ENCODE peak calls at places on chromosomes 7 and 10, in five cellular contexts. U, X, W, Y and C are unnamed samples.

GRCh38 chr7:87021285-87021684 is 38.2 kb downstream of the ELAPOR2 start:
- DNase-seq in U (no peak), X (no peak), W (no peak), Y (no peak), C (no peak)

GRCh38 chr7:151549644-151550043 is 29.9 kb upstream of the RHEB start:
- DNase-seq in U (no peak), X (no peak), W (no peak), Y (no peak), C (no peak)

GRCh38 chr7:12581897-12582296 is 11.4 kb downstream of the SCIN start:
- DNase-seq in U (no peak), X (no peak), W (peak; percentile 20), Y (no peak), C (no peak)

GRCh38 chr7:24025094-24025493 is 258.9 kb upstream of the NPY start:
- DNase-seq in U (no peak), X (no peak), W (peak; percentile 7), Y (no peak), C (no peak)

GRCh38 chr7:104643587-104644217 is 315.3 kb downstream of the LHFPL3 start:
- DNase-seq in U (no peak), X (peak; percentile 14), W (no peak), Y (no peak), C (no peak)

GRCh38 chr10:128657508-128657907 is 531.3 kb upstream of the MKI67 start:
- DNase-seq in U (no peak), X (no peak), W (no peak), Y (no peak), C (no peak)

GRCh38 chr7:98211221-98211675 is at the start of gene BHLHA15:
- DNase-seq in U (peak; percentile 35), X (no peak), W (peak; percentile 2), Y (no peak), C (no peak)

GRCh38 chr7:36661135-36661840 is 63.0 kb downstream of the AOAH start:
- DNase-seq in U (no peak), X (no peak), W (peak; percentile 41), Y (no peak), C (no peak)

GRCh38 chr7:149799397-149800168 is 26.2 kb upstream of the ZNF467 start:
- DNase-seq in U (no peak), X (peak; percentile 34), W (no peak), Y (no peak), C (peak; percentile 8)

GRCh38 chr7:47335557-47336177 is 246.2 kb downstream of the TNS3 start:
- DNase-seq in U (no peak), X (no peak), W (no peak), Y (no peak), C (no peak)

GRCh38 chr7:130112662-130113425 is 42.5 kb downstream of the KLHDC10 start:
- DNase-seq in U (no peak), X (no peak), W (no peak), Y (no peak), C (no peak)

GRCh38 chr10:21014141-21014540 is 117.0 kb upstream of the NEBL start:
- DNase-seq in U (no peak), X (no peak), W (no peak), Y (no peak), C (no peak)

GRCh38 chr7:158854681-158855081 is 1.7 kb upstream of the DYNC2I1 start:
- DNase-seq in U (no peak), X (no peak), W (no peak), Y (no peak), C (no peak)

GRCh38 chr7:143362126-143362961 is at the start of gene FAM131B:
- DNase-seq in U (no peak), X (no peak), W (no peak), Y (no peak), C (no peak)

GRCh38 chr10:58897708-58898107 is 278.7 kb upstream of the PHYHIPL start:
- DNase-seq in U (no peak), X (no peak), W (no peak), Y (no peak), C (no peak)

GRCh38 chr10:62354941-62355340 is 19.2 kb upstream of the ZNF365 start:
- DNase-seq in U (no peak), X (no peak), W (peak; percentile 7), Y (no peak), C (no peak)

GRCh38 chr7:41051525-41051924 is 651.4 kb downstream of the INHBA start:
- DNase-seq in U (no peak), X (no peak), W (no peak), Y (no peak), C (no peak)

GRCh38 chr10:31475514-31475913 is 156.5 kb downstream of the ZEB1 start:
- DNase-seq in U (no peak), X (no peak), W (no peak), Y (no peak), C (no peak)

GRCh38 chr10:44906476-44906875 is 4.7 kb upstream of the TMEM72 start:
- DNase-seq in U (no peak), X (peak; percentile 49), W (no peak), Y (no peak), C (no peak)

GRCh38 chr7:100175296-100175935 is 1.8 kb downstream of the GPC2 start:
- DNase-seq in U (no peak), X (no peak), W (no peak), Y (no peak), C (no peak)
- H3K4me3 ChIP-seq in U (no peak overlapping the region), X (no peak overlapping the region), W (no peak overlapping the region), Y (no peak overlapping the region), C (no peak overlapping the region)

GRCh38 chr7:131341690-131342089 is 14.0 kb downstream of the MKLN1 start:
- DNase-seq in U (no peak), X (no peak), W (no peak), Y (no peak), C (no peak)

GRCh38 chr7:131336956-131337355 is 9.3 kb downstream of the MKLN1 start:
- DNase-seq in U (no peak), X (no peak), W (no peak), Y (no peak), C (no peak)

GRCh38 chr7:131335639-131336400 is 8.1 kb downstream of the MKLN1 start:
- DNase-seq in U (no peak), X (no peak), W (no peak), Y (no peak), C (no peak)

GRCh38 chr7:131338990-131339389 is 11.3 kb downstream of the MKLN1 start:
- DNase-seq in U (no peak), X (no peak), W (no peak), Y (no peak), C (no peak)

DNA sequence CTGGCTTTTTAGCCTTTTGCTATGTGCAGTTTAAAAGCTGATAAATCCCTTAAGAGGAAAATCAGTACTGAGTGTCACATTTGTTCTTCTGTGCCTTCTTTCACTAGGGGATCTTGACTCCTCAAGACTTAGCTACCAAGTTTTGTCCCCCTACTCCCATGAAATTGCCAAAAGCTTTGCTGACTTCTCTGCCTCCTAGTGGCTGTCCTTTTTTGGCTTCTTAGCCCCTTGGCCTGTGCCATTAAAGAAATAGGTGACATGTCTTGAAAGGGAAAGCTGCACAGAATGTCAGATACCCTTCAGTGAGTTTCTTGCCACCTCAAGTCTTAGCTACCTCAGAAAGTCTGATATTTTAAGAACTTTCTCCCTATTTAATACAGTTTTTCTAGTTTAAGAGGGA is 10.5 kb downstream of the MKLN1 start:
- DNase-seq in U (no peak), X (no peak), W (no peak), Y (no peak), C (no peak)
- TF ChIP-seq CTCF in U (no peak), X (no peak), W (no peak), Y (no peak), C (no peak)

GRCh38 chr10:23064288-23065114 is 30.9 kb upstream of the MSRB2 start:
- DNase-seq in U (no peak), X (no peak), W (no peak), Y (no peak), C (no peak)
- H3K4me3 ChIP-seq in U (no peak overlapping the region), X (no peak overlapping the region), W (no peak overlapping the region), Y (no peak overlapping the region), C (no peak overlapping the region)

DNA sequence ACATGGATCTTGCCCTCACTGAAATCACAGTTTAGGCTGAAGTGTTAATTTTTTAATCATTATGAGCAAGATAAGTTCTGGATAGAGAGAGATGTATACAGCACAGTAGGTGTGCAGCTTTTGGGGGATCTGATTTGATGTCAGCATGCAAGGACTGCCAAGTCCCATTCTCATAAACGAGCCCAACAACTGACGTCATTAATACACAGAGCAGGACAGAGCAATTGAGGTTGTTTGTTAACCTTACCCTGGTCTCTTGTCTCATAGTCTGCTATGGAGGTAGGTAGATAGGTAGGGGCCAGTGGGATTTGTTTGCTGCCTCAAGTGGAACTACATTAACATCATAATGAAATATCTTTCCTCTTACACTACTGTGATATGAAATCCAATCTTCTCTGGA is 8.6 kb upstream of the TMEM229A start:
- DNase-seq in U (no peak), X (no peak), W (no peak), Y (no peak), C (no peak)
- TF ChIP-seq CTCF in U (no peak), X (no peak), W (no peak), Y (no peak), C (no peak)

DNA sequence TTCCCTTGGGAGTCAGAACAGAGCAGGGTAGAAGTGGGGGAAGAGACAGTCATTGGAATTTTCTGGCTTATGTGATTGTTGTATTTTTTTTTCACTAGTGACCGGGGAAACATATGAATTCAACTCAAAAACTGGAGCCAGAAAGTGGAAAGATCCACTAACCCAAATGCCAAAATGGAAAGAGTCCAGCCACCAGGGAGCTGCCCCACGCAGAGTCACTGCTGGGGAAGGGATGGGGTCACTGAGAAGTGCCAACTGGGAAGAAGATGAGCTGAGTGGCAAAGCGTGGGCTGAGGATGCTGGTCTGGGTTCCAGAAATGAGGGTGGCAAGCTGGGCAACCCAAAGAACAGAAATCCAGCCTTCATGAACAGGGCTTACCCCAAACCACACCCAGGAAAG is 69.2 kb downstream of the CDHR3 start:
- DNase-seq in U (no peak), X (no peak), W (no peak), Y (no peak), C (no peak)
- H3K4me3 ChIP-seq in U (no peak overlapping the region), X (no peak overlapping the region), W (no peak overlapping the region), Y (no peak overlapping the region), C (no peak overlapping the region)

DNA sequence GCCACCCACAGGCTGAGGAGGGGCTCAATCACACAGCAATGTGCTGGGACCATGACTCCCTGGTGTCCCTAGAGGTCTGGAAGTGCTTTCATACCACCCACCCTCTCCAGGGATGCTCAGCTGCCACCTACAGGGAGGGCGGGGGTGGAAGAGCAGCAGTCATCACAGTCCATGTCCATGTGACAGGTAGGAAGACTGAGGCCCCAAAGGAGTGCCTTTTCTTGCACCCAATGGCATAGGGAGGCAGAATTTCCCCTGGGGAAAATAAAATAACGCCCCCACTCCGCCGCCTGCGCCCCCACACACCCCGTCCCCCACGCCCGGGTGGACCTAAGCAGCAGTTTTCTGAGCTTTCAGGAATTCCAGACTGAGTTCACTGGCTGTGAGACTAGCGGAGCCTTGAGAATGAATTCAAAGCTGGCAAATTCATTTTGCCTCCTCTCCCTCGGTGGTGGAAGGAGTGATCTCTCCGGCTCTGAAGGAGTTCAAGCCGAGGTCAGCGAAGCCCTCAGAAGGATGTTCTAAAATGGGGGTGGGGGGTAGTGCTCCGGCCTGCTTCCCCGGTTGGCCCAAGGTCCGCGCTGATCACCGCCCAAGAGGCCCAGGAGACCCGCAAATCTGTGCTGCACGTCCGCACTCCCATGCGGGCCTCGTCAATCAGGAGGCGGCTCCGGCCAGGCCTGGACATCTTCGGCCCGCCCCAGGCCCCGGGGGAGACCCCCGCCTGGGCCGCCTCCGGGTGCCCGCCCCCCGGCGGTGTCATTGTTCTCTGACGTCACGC is 2.1 kb upstream of the ZMIZ1 start:
- DNase-seq in U (peak; percentile 59), X (no peak), W (no peak), Y (no peak), C (no peak)
- TF ChIP-seq CTCF in U (no peak), X (no peak), W (peak; percentile 18), Y (peak; percentile 40), C (no peak)